ENCODE peak calls at places on chromosomes 4 and X, in ten cellular contexts. A, B, K, E, D, O, M, V, P and J are unnamed samples.

GRCh38 chr4:124970011-124970410 is 257.5 kb upstream of the ANKRD50 start:
- DNase-seq in M (peak; percentile 17), O (no peak), D (no peak), V (peak; percentile 84), E (no peak), K (no peak), P (no peak), B (no peak), A (no peak), J (no peak)

GRCh38 chr4:7797330-7797729 is 142.3 kb downstream of the AFAP1 start:
- DNase-seq in M (no peak), O (peak; percentile 54), P (no peak), B (no peak), V (no peak), D (no peak), E (no peak), K (no peak), A (no peak), J (no peak)

GRCh38 chrX:130086414-130087207 is 23.7 kb downstream of the ELF4 start:
- DNase-seq in D (peak; percentile 89), E (peak; percentile 67), O (no peak), M (no peak), P (no peak), A (peak; percentile 2), V (no peak), K (no peak), B (no peak), J (peak; percentile 53)

GRCh38 chr4:156906325-156906724 is 65.3 kb downstream of the PDGFC start:
- DNase-seq in O (no peak), M (peak; percentile 18), D (no peak), P (no peak), B (no peak), V (no peak), E (no peak), A (no peak), K (no peak), J (no peak)

GRCh38 chr4:94765653-94766052 is 7.9 kb downstream of the BMPR1B start:
- DNase-seq in V (no peak), A (no peak), B (no peak), P (no peak), D (no peak), E (no peak), K (no peak), M (peak; percentile 31), O (no peak), J (no peak)

GRCh38 chrX:49934729-49935128 is 12.3 kb downstream of the CLCN5 start:
- DNase-seq in A (no peak), M (peak; percentile 49), K (no peak), D (no peak), E (no peak), O (no peak), V (no peak), B (no peak), P (no peak), J (no peak)

GRCh38 chr4:112817933-112818921 is 181.3 kb downstream of the LARP7 start:
- DNase-seq in P (peak; percentile 88), O (peak; percentile 85), V (peak; percentile 90), A (peak; percentile 31), K (peak; percentile 79), M (peak; percentile 34), B (peak; percentile 60), E (peak; percentile 62), D (peak; percentile 1), J (no peak)

GRCh38 chrX:41481264-41482109 is 34.3 kb downstream of the NYX start:
- DNase-seq in V (no peak), B (no peak), A (no peak), K (no peak), D (peak; percentile 30), E (peak; percentile 71), P (no peak), M (peak; percentile 45), O (no peak), J (no peak)

GRCh38 chr4:159077702-159078495 is 25.0 kb upstream of the RAPGEF2 start:
- DNase-seq in B (no peak), P (peak; percentile 19), V (no peak), M (peak; percentile 82), D (peak; percentile 79), K (no peak), A (no peak), E (no peak), O (no peak), J (no peak)

GRCh38 chr4:78627046-78627965 is 75.7 kb downstream of the ANXA3 start:
- DNase-seq in P (peak; percentile 64), B (no peak), V (peak; percentile 34), A (peak; percentile 14), D (no peak), O (no peak), M (peak; percentile 67), K (no peak), E (no peak), J (no peak)

GRCh38 chrX:74382613-74383012 is 38.7 kb upstream of the SLC16A2 start:
- DNase-seq in K (peak; percentile 82), M (peak; percentile 83), D (peak; percentile 58), P (peak; percentile 60), E (peak; percentile 90), A (peak; percentile 46), O (peak; percentile 74), B (peak; percentile 17), V (peak; percentile 74), J (peak; percentile 35)

DNA sequence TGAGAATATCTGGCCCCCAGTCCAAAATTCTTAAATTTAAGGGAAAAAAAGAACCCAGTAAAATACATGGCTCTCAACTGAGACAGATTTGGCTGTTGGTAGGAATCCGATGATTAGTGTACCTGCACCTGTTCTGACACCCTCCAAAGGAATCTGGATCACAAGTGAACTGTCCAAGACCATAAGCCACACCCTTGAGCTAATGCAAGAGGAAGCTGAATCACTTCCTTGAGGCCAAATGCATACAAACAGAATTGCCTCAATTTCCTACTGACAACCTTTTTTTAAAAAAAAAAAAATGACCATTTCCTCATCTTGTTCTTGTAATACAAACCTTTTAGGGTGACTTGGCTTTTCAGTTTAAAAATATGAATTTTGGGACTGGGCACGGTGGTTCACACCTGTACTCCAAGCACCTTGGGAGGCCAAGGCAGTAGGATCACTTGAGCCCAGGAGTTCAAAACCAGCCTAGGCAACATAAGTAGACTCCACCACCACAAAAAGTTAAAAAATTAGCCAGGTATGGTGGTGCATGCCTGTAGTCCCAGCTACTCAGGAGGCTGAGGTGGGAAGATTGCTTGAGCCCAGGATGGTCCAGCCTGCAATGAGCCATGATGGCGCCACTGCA is 10.7 kb upstream of the FBXL5 start:
- DNase-seq in M (peak; percentile 88), P (peak; percentile 21), B (no peak), V (peak; percentile 52), K (no peak), A (no peak), D (no peak), O (no peak), E (no peak), J (no peak)
- H3K9me3 ChIP-seq in M (no peaks in the 10 kb centered on the region), P (no peaks in the 10 kb centered on the region), B (no peaks in the 10 kb centered on the region), V (no peaks in the 10 kb centered on the region), K (no peaks in the 10 kb centered on the region), A (no peaks in the 10 kb centered on the region), D (no peaks in the 10 kb centered on the region), O (no peaks in the 10 kb centered on the region), E (no peaks in the 10 kb centered on the region), J (no peaks in the 10 kb centered on the region)

DNA sequence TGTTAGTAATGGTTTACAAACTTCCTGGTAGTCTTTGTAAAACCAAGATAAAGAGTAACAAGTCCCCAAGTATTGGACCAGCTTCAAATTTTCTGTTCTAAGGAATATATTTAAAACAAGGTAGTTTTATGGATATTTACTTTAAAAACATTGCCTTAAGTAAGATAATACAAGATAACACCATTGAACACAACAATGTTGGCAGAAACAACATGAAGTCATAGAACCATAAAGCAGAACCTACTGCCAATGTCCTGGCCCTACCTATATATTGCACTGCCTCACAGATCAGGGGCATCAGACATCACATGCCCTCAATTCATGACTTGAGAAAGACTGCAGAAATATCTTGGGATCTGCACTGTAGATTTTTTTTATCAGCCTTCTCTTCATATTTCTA is 1176.2 kb downstream of the PCDH7 start:
- DNase-seq in D (no peak), A (no peak), K (no peak), P (no peak), M (no peak), O (no peak), E (no peak), V (no peak), B (no peak), J (no peak)
- H3K9me3 ChIP-seq in D (no peaks in the 10 kb centered on the region), A (no peaks in the 10 kb centered on the region), K (no peaks in the 10 kb centered on the region), P (no peaks in the 10 kb centered on the region), M (no peaks in the 10 kb centered on the region), O (no peaks in the 10 kb centered on the region), E (peaks cover 21% of the 10 kb centered on the region), V (no peaks in the 10 kb centered on the region), B (no peaks in the 10 kb centered on the region), J (no peaks in the 10 kb centered on the region)

GRCh38 chrX:39030636-39031035 is 229.4 kb downstream of the MID1IP1 start:
- DNase-seq in A (no peak), B (no peak), K (no peak), P (no peak), O (no peak), D (no peak), M (no peak), E (no peak), V (no peak), J (no peak)
- H3K9me3 ChIP-seq in A (no peaks in the 10 kb centered on the region), B (no peaks in the 10 kb centered on the region), K (no peaks in the 10 kb centered on the region), P (no peaks in the 10 kb centered on the region), O (peaks cover 17% of the 10 kb centered on the region), D (peaks cover 19% of the 10 kb centered on the region), M (peaks cover 11% of the 10 kb centered on the region), E (peaks cover 29% of the 10 kb centered on the region), V (no peaks in the 10 kb centered on the region), J (no peaks in the 10 kb centered on the region)

GRCh38 chrX:1313788-1314187 is 22.8 kb upstream of the IL3RA start:
- DNase-seq in B (no peak), A (no peak), M (no peak), V (no peak), E (no peak), O (no peak), D (no peak), P (no peak), K (no peak), J (no peak)

GRCh38 chrX:1306909-1307625 is 29.5 kb upstream of the IL3RA start:
- DNase-seq in D (no peak), O (no peak), K (no peak), A (no peak), E (peak; percentile 49), V (no peak), B (no peak), P (no peak), M (no peak), J (no peak)

GRCh38 chrX:1305411-1305810 is 31.2 kb upstream of the IL3RA start:
- DNase-seq in E (no peak), D (no peak), A (no peak), K (no peak), M (no peak), B (no peak), V (no peak), O (no peak), P (no peak), J (no peak)

GRCh38 chrX:1307626-1308340 is 28.8 kb upstream of the IL3RA start:
- DNase-seq in D (no peak), V (no peak), K (no peak), B (no peak), E (no peak), M (no peak), O (no peak), A (no peak), P (no peak), J (no peak)

DNA sequence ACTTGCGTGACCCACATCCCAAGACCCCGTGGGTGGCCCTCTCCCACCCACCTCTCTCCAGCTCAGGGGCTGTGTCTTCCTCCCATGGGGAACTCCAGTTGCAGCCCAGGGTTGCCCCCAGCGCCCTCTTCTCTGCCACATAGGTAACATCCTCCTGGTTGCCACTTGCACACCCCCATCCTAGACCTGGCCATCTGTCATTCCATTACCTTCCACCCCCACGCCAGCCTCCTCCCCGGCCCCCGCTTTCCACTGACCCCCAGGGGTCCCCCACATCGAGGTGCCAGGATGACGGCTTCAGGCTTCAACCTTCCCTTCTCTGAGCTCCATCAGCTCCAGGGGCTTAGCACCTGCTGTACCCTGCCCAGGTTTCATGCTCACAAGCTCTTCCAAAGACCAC is 28.1 kb upstream of the IL3RA start:
- DNase-seq in P (no peak), M (no peak), B (no peak), V (no peak), O (no peak), E (no peak), A (no peak), D (no peak), K (peak; percentile 3), J (no peak)
- H3K9me3 ChIP-seq in P (no peaks in the 10 kb centered on the region), M (no peaks in the 10 kb centered on the region), B (no peaks in the 10 kb centered on the region), V (no peaks in the 10 kb centered on the region), O (no peaks in the 10 kb centered on the region), E (peaks cover 4% of the 10 kb centered on the region), A (no peaks in the 10 kb centered on the region), D (no peaks in the 10 kb centered on the region), K (peaks cover 3% of the 10 kb centered on the region), J (no peaks in the 10 kb centered on the region)